ENCODE peak calls at places on chromosomes 12 and 14, in six cellular contexts. N, L, O, T, Z and J are unnamed samples. For H3K9me3, the result is how much of the 10 kb centered on the place peaks cover.

GRCh38 chr14:19947413-19948090 is 16.8 kb downstream of the OR4K1 start:
- DNase-seq in N (no peak), L (no peak), O (no peak), T (no peak), Z (no peak), J (no peak)

GRCh38 chr12:56307221-56307965 is 7.3 kb upstream of the CS start:
- DNase-seq in N (no peak), L (no peak), O (no peak), T (no peak), Z (no peak), J (no peak)

GRCh38 chr12:2801044-2801783 is 6.4 kb downstream of the FKBP4 start:
- DNase-seq in N (no peak), L (no peak), O (no peak), T (no peak), Z (no peak), J (no peak)

GRCh38 chr12:46402451-46402850 is 29.9 kb upstream of the SLC38A2 start:
- DNase-seq in N (no peak), L (peak), O (peak), T (no peak), Z (no peak), J (no peak)

GRCh38 chr14:51283402-51283825 is 43.4 kb downstream of the TMX1 start:
- DNase-seq in N (peak), L (no peak), O (peak), T (no peak), Z (no peak), J (no peak)

GRCh38 chr14:57889245-57889644 is 23.4 kb upstream of the SLC35F4 start:
- DNase-seq in N (peak), L (no peak), O (no peak), T (no peak), Z (peak), J (no peak)

GRCh38 chr12:15789215-15790171 is at the start of gene EPS8:
- DNase-seq in N (peak), L (peak), O (peak), T (peak), Z (peak), J (peak)

GRCh38 chr12:47889040-47889439 is 15.8 kb downstream of the VDR start:
- DNase-seq in N (no peak), L (peak), O (no peak), T (no peak), Z (no peak), J (no peak)

GRCh38 chr12:2959194-2959507 is at the start of gene TEAD4:
- DNase-seq in N (no peak), L (peak), O (peak), T (no peak), Z (peak), J (no peak)

GRCh38 chr14:51157012-51157411 is 62.1 kb upstream of the TRIM9 start:
- DNase-seq in N (no peak), L (no peak), O (peak), T (no peak), Z (no peak), J (no peak)

GRCh38 chr12:93634416-93634815 is 42.8 kb upstream of the CRADD start:
- DNase-seq in N (no peak), L (no peak), O (peak), T (no peak), Z (no peak), J (no peak)

GRCh38 chr14:90624732-90625444 is 191.3 kb downstream of the TTC7B start:
- DNase-seq in N (no peak), L (no peak), O (peak), T (no peak), Z (no peak), J (no peak)

GRCh38 chr12:88628856-88629509 is 48.7 kb upstream of the KITLG start:
- DNase-seq in N (no peak), L (no peak), O (peak), T (no peak), Z (no peak), J (no peak)

GRCh38 chr12:101925352-101925751 is 48.0 kb downstream of the DRAM1 start:
- DNase-seq in N (peak), L (peak), O (peak), T (no peak), Z (peak), J (no peak)

GRCh38 chr12:123808167-123808566 is 46.1 kb downstream of the DNAH10 start:
- DNase-seq in N (no peak), L (no peak), O (peak), T (no peak), Z (no peak), J (no peak)

GRCh38 chr12:49010092-49010668 is 8.4 kb downstream of the PRKAG1 start:
- DNase-seq in N (no peak), L (no peak), O (peak), T (no peak), Z (no peak), J (no peak)

GRCh38 chr14:101226603-101227425 is 323.3 kb upstream of the RTL1 start:
- DNase-seq in N (no peak), L (no peak), O (no peak), T (no peak), Z (no peak), J (no peak)

GRCh38 chr12:47860279-47860841 is 40.7 kb upstream of the HDAC7 start:
- DNase-seq in N (no peak), L (no peak), O (no peak), T (no peak), Z (no peak), J (no peak)

GRCh38 chr14:91249841-91250616 is 5.5 kb upstream of the GPR68 start:
- DNase-seq in N (no peak), L (no peak), O (no peak), T (no peak), Z (no peak), J (no peak)

GRCh38 chr12:34340534-34341361 is 318.5 kb downstream of the ALG10 start:
- DNase-seq in N (no peak), L (no peak), O (no peak), T (no peak), Z (no peak), J (no peak)
- H3K9me3 ChIP-seq in N (under half), L (under half), O (under half), T (half or more), Z (under half), J (under half)

GRCh38 chr14:36700656-36701055 is 39.0 kb downstream of the PAX9 start:
- DNase-seq in N (no peak), L (no peak), O (no peak), T (no peak), Z (no peak), J (no peak)
- H3K9me3 ChIP-seq in N (under half), L (under half), O (under half), T (under half), Z (under half), J (under half)

DNA sequence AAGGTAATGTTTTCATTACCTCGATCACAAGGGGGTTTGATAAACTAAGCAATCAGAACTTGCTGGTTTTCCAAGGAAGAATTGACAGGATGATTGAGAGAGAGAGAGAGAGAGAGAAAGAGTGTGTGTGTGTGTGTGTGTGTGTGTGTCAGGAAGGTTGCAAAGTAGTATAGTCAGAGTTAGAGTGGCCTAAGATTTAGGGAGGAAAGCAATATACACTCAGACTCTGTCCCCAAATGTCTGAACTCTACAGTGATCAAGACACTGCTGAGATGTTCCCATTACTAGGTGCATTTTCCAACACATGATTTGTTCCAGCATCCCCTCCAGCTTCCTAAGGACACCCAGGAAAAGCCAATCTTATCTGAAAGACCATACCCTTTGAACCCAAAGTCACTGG is 1074.1 kb downstream of the BCL11B start:
- DNase-seq in N (no peak), L (no peak), O (no peak), T (no peak), Z (no peak), J (no peak)
- H3K9me3 ChIP-seq in N (under half), L (under half), O (under half), T (under half), Z (under half), J (under half)

DNA sequence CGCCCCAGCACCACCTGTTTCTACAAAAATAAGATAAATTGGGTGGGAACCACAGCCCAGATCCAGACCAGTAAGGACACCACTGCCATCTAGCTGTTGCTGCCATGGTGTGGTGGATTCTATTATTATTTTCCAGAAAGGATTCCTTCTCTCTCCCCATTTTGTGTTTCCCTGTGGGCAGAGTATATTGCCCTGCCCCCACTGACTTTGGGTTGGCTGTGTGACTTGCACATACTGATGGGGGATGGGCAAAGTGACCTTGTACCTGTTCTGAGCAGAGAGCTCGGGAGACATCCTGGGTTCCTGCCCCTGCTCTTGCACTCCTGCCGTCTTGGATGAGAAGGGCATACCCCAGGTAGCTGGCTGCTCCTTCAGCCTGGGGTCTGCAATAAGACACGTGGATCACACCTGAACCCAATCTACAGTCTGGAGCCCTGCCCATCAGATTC is 24.3 kb downstream of the MOAP1 start:
- DNase-seq in N (no peak), L (no peak), O (no peak), T (no peak), Z (no peak), J (no peak)
- H3K9me3 ChIP-seq in N (under half), L (under half), O (under half), T (under half), Z (under half), J (under half)

GRCh38 chr14:37615582-37616289 is 20.3 kb downstream of the TTC6 start:
- DNase-seq in N (no peak), L (no peak), O (no peak), T (no peak), Z (no peak), J (no peak)
- H3K9me3 ChIP-seq in N (under half), L (under half), O (under half), T (under half), Z (half or more), J (under half)

GRCh38 chr14:105806568-105806967 is 280.2 kb downstream of the TMEM121 start:
- DNase-seq in N (no peak), L (no peak), O (no peak), T (no peak), Z (no peak), J (no peak)

GRCh38 chr14:105805701-105806100 is 279.3 kb downstream of the TMEM121 start:
- DNase-seq in N (no peak), L (no peak), O (no peak), T (no peak), Z (no peak), J (no peak)
- H3K9me3 ChIP-seq in N (under half), L (under half), O (under half), T (under half), Z (half or more), J (under half)

GRCh38 chr12:32201996-32202395 is 95.3 kb downstream of the BICD1 start:
- DNase-seq in N (peak), L (no peak), O (no peak), T (no peak), Z (peak), J (no peak)

GRCh38 chr12:32201096-32201495 is 94.4 kb downstream of the BICD1 start:
- DNase-seq in N (no peak), L (no peak), O (no peak), T (no peak), Z (no peak), J (no peak)

GRCh38 chr12:32196250-32197198 is 89.9 kb downstream of the BICD1 start:
- DNase-seq in N (no peak), L (no peak), O (no peak), T (no peak), Z (no peak), J (no peak)

GRCh38 chr12:32198555-32198954 is 91.9 kb downstream of the BICD1 start:
- DNase-seq in N (no peak), L (no peak), O (peak), T (no peak), Z (no peak), J (no peak)

GRCh38 chr12:32197421-32197820 is 90.8 kb downstream of the BICD1 start:
- DNase-seq in N (no peak), L (no peak), O (peak), T (no peak), Z (no peak), J (no peak)
- H3K9me3 ChIP-seq in N (under half), L (under half), O (under half), T (under half), Z (under half), J (under half)